ENCODE peak calls at places on chromosomes 2 and 18, in seven cellular contexts. One of them, this sample, is unnamed.
A peak's percentile ranks its signal among the peaks of the same experiment; 100 is the strongest.

GRCh38 chr2:118732432-118732831 is 115.0 kb downstream of the EN1 start:
- DNase-seq in Peyer's patch: no peak
- DNase-seq in cardiac muscle cell: no peak
- DNase-seq in IMR-90: no peak
- DNase-seq in HepG2: no peak
- DNase-seq in heart left ventricle: no peak
- DNase-seq in right atrium auricular region: no peak
- DNase-seq in this sample: no peak

GRCh38 chr2:239966029-239966847 is 58.9 kb downstream of the NDUFA10 start:
- DNase-seq in IMR-90: no peak
- DNase-seq in right atrium auricular region: peak; percentile 68
- DNase-seq in Peyer's patch: no peak
- DNase-seq in HepG2: no peak
- DNase-seq in heart left ventricle: no peak
- DNase-seq in cardiac muscle cell: no peak
- DNase-seq in this sample: no peak

GRCh38 chr2:195658541-195658890 is 1.5 kb downstream of the SLC39A10 start:
- DNase-seq in right atrium auricular region: no peak
- DNase-seq in Peyer's patch: no peak
- DNase-seq in HepG2: peak; percentile 81
- DNase-seq in cardiac muscle cell: peak; percentile 88
- DNase-seq in heart left ventricle: no peak
- DNase-seq in IMR-90: peak; percentile 90
- DNase-seq in this sample: no peak

GRCh38 chr2:80256396-80257167 is 48.0 kb downstream of the LRRTM1 start:
- DNase-seq in HepG2: peak; percentile 21
- DNase-seq in cardiac muscle cell: peak; percentile 6
- DNase-seq in Peyer's patch: no peak
- DNase-seq in IMR-90: peak; percentile 27
- DNase-seq in right atrium auricular region: no peak
- DNase-seq in heart left ventricle: no peak
- DNase-seq in this sample: no peak

GRCh38 chr2:110125292-110125691 is 9.7 kb upstream of the MALL start:
- DNase-seq in right atrium auricular region: no peak
- DNase-seq in Peyer's patch: no peak
- DNase-seq in IMR-90: peak; percentile 11
- DNase-seq in cardiac muscle cell: peak; percentile 64
- DNase-seq in HepG2: no peak
- DNase-seq in heart left ventricle: no peak
- DNase-seq in this sample: no peak

GRCh38 chr2:74548285-74548918 is 5.3 kb downstream of the LOXL3 start:
- DNase-seq in Peyer's patch: no peak
- DNase-seq in right atrium auricular region: no peak
- DNase-seq in cardiac muscle cell: no peak
- DNase-seq in IMR-90: no peak
- DNase-seq in heart left ventricle: no peak
- DNase-seq in HepG2: no peak
- DNase-seq in this sample: no peak

GRCh38 chr2:618005-618404 is 59.2 kb downstream of the TMEM18 start:
- DNase-seq in IMR-90: no peak
- DNase-seq in Peyer's patch: no peak
- DNase-seq in heart left ventricle: no peak
- DNase-seq in right atrium auricular region: no peak
- DNase-seq in HepG2: no peak
- DNase-seq in cardiac muscle cell: no peak
- DNase-seq in this sample: no peak

GRCh38 chr2:237590272-237591020 is at the start of gene RAB17:
- DNase-seq in Peyer's patch: no peak
- DNase-seq in right atrium auricular region: no peak
- DNase-seq in heart left ventricle: no peak
- DNase-seq in IMR-90: peak; percentile 39
- DNase-seq in cardiac muscle cell: peak; percentile 54
- DNase-seq in HepG2: peak; percentile 90
- DNase-seq in this sample: peak; percentile 85

GRCh38 chr2:178484245-178485041 is 4.2 kb downstream of the PLEKHA3 start:
- DNase-seq in heart left ventricle: no peak
- DNase-seq in right atrium auricular region: peak; percentile 69
- DNase-seq in IMR-90: peak; percentile 30
- DNase-seq in cardiac muscle cell: peak; percentile 27
- DNase-seq in Peyer's patch: no peak
- DNase-seq in HepG2: no peak
- DNase-seq in this sample: no peak

GRCh38 chr2:212538156-212539144 is at the start of gene ERBB4:
- DNase-seq in cardiac muscle cell: peak; percentile 18
- DNase-seq in IMR-90: no peak
- DNase-seq in Peyer's patch: no peak
- DNase-seq in HepG2: no peak
- DNase-seq in heart left ventricle: peak; percentile 69
- DNase-seq in right atrium auricular region: no peak
- DNase-seq in this sample: peak; percentile 80

GRCh38 chr2:175880-176800 is 87.7 kb downstream of the SH3YL1 start:
- DNase-seq in Peyer's patch: peak; percentile 27
- DNase-seq in right atrium auricular region: no peak
- DNase-seq in IMR-90: peak; percentile 1
- DNase-seq in heart left ventricle: no peak
- DNase-seq in HepG2: peak; percentile 100
- DNase-seq in cardiac muscle cell: no peak
- DNase-seq in this sample: no peak

GRCh38 chr18:31566576-31567306 is 24.9 kb upstream of the TTR start:
- DNase-seq in HepG2: peak; percentile 49
- DNase-seq in cardiac muscle cell: no peak
- DNase-seq in Peyer's patch: no peak
- DNase-seq in IMR-90: no peak
- DNase-seq in right atrium auricular region: peak; percentile 16
- DNase-seq in heart left ventricle: no peak
- DNase-seq in this sample: no peak

GRCh38 chr18:31565345-31565744 is 26.3 kb upstream of the TTR start:
- DNase-seq in IMR-90: no peak
- DNase-seq in cardiac muscle cell: no peak
- DNase-seq in right atrium auricular region: peak; percentile 32
- DNase-seq in heart left ventricle: no peak
- DNase-seq in Peyer's patch: no peak
- DNase-seq in HepG2: no peak
- DNase-seq in this sample: no peak

GRCh38 chr18:31565782-31566512 is 25.7 kb upstream of the TTR start:
- DNase-seq in heart left ventricle: no peak
- DNase-seq in Peyer's patch: no peak
- DNase-seq in right atrium auricular region: no peak
- DNase-seq in IMR-90: no peak
- DNase-seq in HepG2: no peak
- DNase-seq in cardiac muscle cell: no peak
- DNase-seq in this sample: no peak

GRCh38 chr18:31562726-31563125 is 29.0 kb upstream of the TTR start:
- DNase-seq in IMR-90: no peak
- DNase-seq in right atrium auricular region: no peak
- DNase-seq in HepG2: no peak
- DNase-seq in Peyer's patch: no peak
- DNase-seq in heart left ventricle: no peak
- DNase-seq in cardiac muscle cell: no peak
- DNase-seq in this sample: no peak

DNA sequence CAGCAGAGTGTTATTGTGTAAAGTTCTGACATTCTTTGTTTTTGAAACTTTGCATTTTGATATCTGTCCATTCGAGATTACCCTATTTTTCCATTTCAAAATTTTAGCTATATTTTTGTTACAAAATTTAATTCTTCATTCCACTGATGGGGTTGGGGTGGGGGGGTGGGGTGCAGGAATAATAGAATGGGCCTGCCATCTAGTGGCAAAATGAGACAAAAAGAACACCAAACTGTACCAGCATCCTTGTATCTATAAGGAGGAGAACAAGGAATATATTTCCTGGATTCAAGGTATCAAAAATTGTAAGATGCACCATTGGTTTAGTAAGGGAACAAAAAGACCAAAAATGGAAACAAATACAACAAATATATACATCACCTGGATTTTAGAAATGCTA is 27.9 kb upstream of the TTR start:
- DNase-seq in HepG2: no peak
- DNase-seq in right atrium auricular region: no peak
- DNase-seq in Peyer's patch: no peak
- DNase-seq in cardiac muscle cell: peak; percentile 17
- DNase-seq in heart left ventricle: no peak
- DNase-seq in IMR-90: no peak
- DNase-seq in this sample: no peak
- TF ChIP-seq CTCF in HepG2: no peak
- TF ChIP-seq CTCF in right atrium auricular region: no peak
- TF ChIP-seq CTCF in Peyer's patch: no peak
- TF ChIP-seq CTCF in cardiac muscle cell: peak; percentile 26
- TF ChIP-seq CTCF in heart left ventricle: no peak
- TF ChIP-seq CTCF in IMR-90: no peak
- TF ChIP-seq CTCF in this sample: no peak

GRCh38 chr2:36369163-36369562 is 13.6 kb downstream of the CRIM1 start:
- DNase-seq in cardiac muscle cell: no peak
- DNase-seq in Peyer's patch: no peak
- DNase-seq in HepG2: no peak
- DNase-seq in IMR-90: no peak
- DNase-seq in right atrium auricular region: no peak
- DNase-seq in heart left ventricle: no peak
- DNase-seq in this sample: no peak

GRCh38 chr2:36367497-36368353 is 12.1 kb downstream of the CRIM1 start:
- DNase-seq in HepG2: peak; percentile 72
- DNase-seq in heart left ventricle: no peak
- DNase-seq in right atrium auricular region: no peak
- DNase-seq in IMR-90: no peak
- DNase-seq in Peyer's patch: no peak
- DNase-seq in cardiac muscle cell: peak; percentile 41
- DNase-seq in this sample: no peak

GRCh38 chr2:36368438-36368837 is 12.9 kb downstream of the CRIM1 start:
- DNase-seq in Peyer's patch: no peak
- DNase-seq in IMR-90: no peak
- DNase-seq in heart left ventricle: no peak
- DNase-seq in cardiac muscle cell: no peak
- DNase-seq in HepG2: no peak
- DNase-seq in right atrium auricular region: no peak
- DNase-seq in this sample: no peak

GRCh38 chr2:36369711-36370110 is 14.1 kb downstream of the CRIM1 start:
- DNase-seq in right atrium auricular region: no peak
- DNase-seq in cardiac muscle cell: no peak
- DNase-seq in IMR-90: no peak
- DNase-seq in Peyer's patch: no peak
- DNase-seq in heart left ventricle: no peak
- DNase-seq in HepG2: no peak
- DNase-seq in this sample: no peak

DNA sequence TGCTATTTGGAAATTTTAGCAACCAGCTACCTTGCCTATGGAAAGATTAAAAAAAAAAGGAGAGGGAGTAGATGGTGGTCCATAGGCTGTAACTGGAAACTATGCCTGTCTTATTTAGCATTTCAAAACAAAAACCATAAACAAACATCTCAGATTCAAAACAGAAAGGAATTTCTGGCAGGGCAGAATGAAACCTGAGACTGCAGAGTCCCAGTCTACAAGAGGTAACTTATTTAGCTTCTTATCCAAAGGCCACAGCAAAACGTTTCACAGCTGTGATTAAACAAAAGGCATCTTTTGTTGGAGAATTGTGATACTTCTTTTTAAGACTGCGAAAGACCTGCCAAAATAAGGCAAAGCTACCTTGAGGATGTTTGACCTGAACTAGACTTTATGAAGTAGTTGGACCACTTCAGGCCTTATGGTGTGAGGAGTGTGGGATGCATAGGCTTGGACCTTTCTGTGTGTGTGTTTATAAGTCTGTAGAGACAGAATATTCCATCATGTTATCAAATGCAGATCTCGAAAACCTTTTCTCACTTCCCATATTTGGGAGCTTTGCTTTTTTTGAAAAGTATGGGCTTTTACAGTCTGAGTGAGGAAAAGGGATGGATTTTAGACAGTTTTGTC is 11.0 kb downstream of the CRIM1 start:
- DNase-seq in right atrium auricular region: no peak
- DNase-seq in cardiac muscle cell: no peak
- DNase-seq in Peyer's patch: no peak
- DNase-seq in IMR-90: no peak
- DNase-seq in HepG2: no peak
- DNase-seq in heart left ventricle: no peak
- DNase-seq in this sample: no peak
- H3K4me1 ChIP-seq in right atrium auricular region: no peaks in the 10 kb centered on the region
- H3K4me1 ChIP-seq in cardiac muscle cell: peaks cover 24% of the 10 kb centered on the region
- H3K4me1 ChIP-seq in Peyer's patch: no peaks in the 10 kb centered on the region
- H3K4me1 ChIP-seq in IMR-90: peaks cover 48% of the 10 kb centered on the region
- H3K4me1 ChIP-seq in HepG2: peaks cover 91% of the 10 kb centered on the region
- H3K4me1 ChIP-seq in heart left ventricle: peaks cover 62% of the 10 kb centered on the region
- H3K4me1 ChIP-seq in this sample: peaks cover 35% of the 10 kb centered on the region

GRCh38 chr2:206085742-206086445 is at the start of gene INO80D:
- DNase-seq in IMR-90: peak; percentile 86
- DNase-seq in HepG2: peak; percentile 87
- DNase-seq in Peyer's patch: peak; percentile 79
- DNase-seq in right atrium auricular region: peak; percentile 85
- DNase-seq in cardiac muscle cell: peak; percentile 89
- DNase-seq in heart left ventricle: peak; percentile 83
- DNase-seq in this sample: peak; percentile 92
- TF ChIP-seq CTCF in IMR-90: peak; percentile 52
- TF ChIP-seq CTCF in HepG2: peak; percentile 57
- TF ChIP-seq CTCF in Peyer's patch: peak; percentile 75
- TF ChIP-seq CTCF in right atrium auricular region: peak; percentile 35
- TF ChIP-seq CTCF in cardiac muscle cell: peak; percentile 62
- TF ChIP-seq CTCF in heart left ventricle: peak; percentile 44
- TF ChIP-seq CTCF in this sample: no peak

GRCh38 chr18:33841221-33841967 is 263.4 kb downstream of the ASXL3 start:
- DNase-seq in HepG2: no peak
- DNase-seq in cardiac muscle cell: no peak
- DNase-seq in Peyer's patch: no peak
- DNase-seq in IMR-90: no peak
- DNase-seq in heart left ventricle: no peak
- DNase-seq in right atrium auricular region: no peak
- DNase-seq in this sample: no peak

GRCh38 chr18:33839452-33840225 is 261.6 kb downstream of the ASXL3 start:
- DNase-seq in Peyer's patch: no peak
- DNase-seq in heart left ventricle: no peak
- DNase-seq in cardiac muscle cell: peak; percentile 61
- DNase-seq in IMR-90: peak; percentile 48
- DNase-seq in HepG2: peak; percentile 55
- DNase-seq in right atrium auricular region: no peak
- DNase-seq in this sample: no peak

GRCh38 chr18:33849731-33850130 is 271.7 kb downstream of the ASXL3 start:
- DNase-seq in Peyer's patch: no peak
- DNase-seq in heart left ventricle: no peak
- DNase-seq in IMR-90: no peak
- DNase-seq in cardiac muscle cell: no peak
- DNase-seq in right atrium auricular region: no peak
- DNase-seq in HepG2: no peak
- DNase-seq in this sample: no peak

DNA sequence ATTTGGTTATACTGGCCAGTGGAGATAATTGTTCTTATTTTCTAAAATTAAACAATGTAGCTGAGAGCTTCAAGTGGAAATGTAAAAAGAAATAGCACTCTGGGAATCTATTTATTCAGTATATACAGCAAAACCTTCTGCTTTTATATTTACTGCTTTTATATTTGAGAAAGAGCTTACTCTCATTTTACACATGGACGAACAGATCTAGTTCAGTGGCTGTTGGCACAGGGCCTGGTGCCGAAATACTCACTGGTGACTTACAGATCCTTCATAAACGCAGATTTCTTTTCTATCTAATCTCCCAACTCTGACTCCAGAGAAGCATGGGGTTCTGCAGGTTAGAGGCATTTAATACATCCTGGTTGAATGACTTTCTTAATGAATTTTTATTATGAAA is 266.2 kb downstream of the ASXL3 start:
- DNase-seq in IMR-90: no peak
- DNase-seq in heart left ventricle: no peak
- DNase-seq in HepG2: no peak
- DNase-seq in cardiac muscle cell: no peak
- DNase-seq in Peyer's patch: no peak
- DNase-seq in right atrium auricular region: no peak
- DNase-seq in this sample: no peak
- H3K4me1 ChIP-seq in IMR-90: no peaks in the 10 kb centered on the region
- H3K4me1 ChIP-seq in heart left ventricle: no peaks in the 10 kb centered on the region
- H3K4me1 ChIP-seq in HepG2: no peaks in the 10 kb centered on the region
- H3K4me1 ChIP-seq in cardiac muscle cell: no peaks in the 10 kb centered on the region
- H3K4me1 ChIP-seq in Peyer's patch: no peaks in the 10 kb centered on the region
- H3K4me1 ChIP-seq in right atrium auricular region: no peaks in the 10 kb centered on the region
- H3K4me1 ChIP-seq in this sample: no peaks in the 10 kb centered on the region